ENCODE peak calls at places on chromosomes 16 and 17, in eight cellular contexts. G is stimulated activated naive CD8-positive, alpha-beta T cell treated with anti-CD3 and anti-CD28 coated beads, Interleukin-15, amount 100 ng/mL, for 72 hours; X is RWPE2; V is EL; P is NCI-H1105; E is AML-193; W is activated naive CD8-positive, alpha-beta T cell treated with anti-CD3 and anti-CD28 coated beads, Interleukin-2, amount 50 U/mL, for 24 hours; F is activated CD8-positive, alpha-beta memory T cell treated with anti-CD3 and anti-CD28 coated beads for 24 hours. D is an unnamed sample.

GRCh38 chr17:50830994-50831393 is 4.4 kb upstream of the WFIKKN2 start:
- DNase-seq in G (no peak), X (no peak), V (no peak), P (no peak), E (no peak), W (no peak), F (no peak), D (no peak)

GRCh38 chr16:1550061-1550460 is 16.6 kb downstream of the TMEM204 start:
- DNase-seq in G (no peak), X (no peak), V (no peak), P (no peak), E (no peak), W (no peak), F (no peak), D (no peak)

GRCh38 chr16:11682655-11683096 is 14.4 kb downstream of the SNN start:
- DNase-seq in G (no peak), X (no peak), V (peak), P (no peak), E (no peak), W (no peak), F (peak), D (no peak)

GRCh38 chr17:76816590-76817135 is 51.5 kb upstream of the MGAT5B start:
- DNase-seq in G (peak), X (no peak), V (peak), P (peak), E (peak), W (peak), F (peak), D (no peak)

GRCh38 chr17:49928826-49929475 is 40.0 kb upstream of the DLX4 start:
- DNase-seq in G (no peak), X (no peak), V (peak), P (no peak), E (no peak), W (no peak), F (no peak), D (no peak)

GRCh38 chr16:58155839-58156238 is 26.7 kb upstream of the CFAP20 start:
- DNase-seq in G (no peak), X (no peak), V (no peak), P (no peak), E (no peak), W (no peak), F (no peak), D (no peak)

GRCh38 chr17:49074851-49075540 is 57.6 kb upstream of the B4GALNT2 start:
- DNase-seq in G (no peak), X (no peak), V (no peak), P (no peak), E (no peak), W (no peak), F (no peak), D (no peak)

GRCh38 chr17:36142806-36143205 is 33.6 kb downstream of the TBC1D3B start:
- DNase-seq in G (no peak), X (no peak), V (no peak), P (no peak), E (no peak), W (no peak), F (no peak), D (no peak)

GRCh38 chr17:42577140-42577531 is 393 bp downstream of the PSMC3IP start:
- DNase-seq in G (no peak), X (no peak), V (no peak), P (no peak), E (no peak), W (no peak), F (no peak), D (no peak)

GRCh38 chr16:28149016-28149888 is 62.5 kb downstream of the XPO6 start:
- DNase-seq in G (no peak), X (no peak), V (no peak), P (no peak), E (no peak), W (no peak), F (no peak), D (no peak)

GRCh38 chr17:29640413-29640812 is 17.7 kb upstream of the CORO6 start:
- DNase-seq in G (no peak), X (no peak), V (peak), P (no peak), E (no peak), W (no peak), F (no peak), D (no peak)

GRCh38 chr16:87954826-87955225 is 3.6 kb downstream of the BANP start:
- DNase-seq in G (no peak), X (no peak), V (no peak), P (no peak), E (no peak), W (no peak), F (no peak), D (no peak)

GRCh38 chr16:72284042-72284789 is 112.3 kb upstream of the PMFBP1 start:
- DNase-seq in G (no peak), X (no peak), V (no peak), P (no peak), E (no peak), W (no peak), F (no peak), D (no peak)

GRCh38 chr17:42675348-42675983 is 1.3 kb downstream of the PLEKHH3 start:
- DNase-seq in G (no peak), X (no peak), V (peak), P (peak), E (no peak), W (no peak), F (no peak), D (no peak)

GRCh38 chr16:4801962-4802658 is at the start of gene ROGDI:
- DNase-seq in G (no peak), X (peak), V (peak), P (peak), E (peak), W (peak), F (peak), D (no peak)

GRCh38 chr16:24729967-24730815 is 740 bp downstream of the TNRC6A start:
- DNase-seq in G (no peak), X (no peak), V (peak), P (no peak), E (peak), W (peak), F (no peak), D (no peak)

GRCh38 chr17:16371742-16372141 is 9.1 kb upstream of the UBB start:
- DNase-seq in G (no peak), X (no peak), V (peak), P (no peak), E (no peak), W (no peak), F (no peak), D (no peak)

GRCh38 chr17:3920940-3921852 is 4.9 kb upstream of the P2RX1 start:
- DNase-seq in G (no peak), X (no peak), V (no peak), P (no peak), E (no peak), W (no peak), F (no peak), D (no peak)

D was measured in vagina.